ENCODE peak calls at places on chromosomes 13 and 19, in seven cellular contexts. L is astrocyte, A is lower lobe of right lung, B is astrocyte of the cerebellum, D is fibroblast of mammary gland, C is epithelial cell of esophagus, G is HCT116. O is an unnamed sample.

GRCh38 chr13:102443234-102443633 is 41.4 kb upstream of the FGF14 start:
- DNase-seq in L (no peak), A (no peak), B (no peak), D (no peak), C (peak), G (no peak), O (no peak)

GRCh38 chr19:31969110-31969509 is 376.3 kb upstream of the ZNF507 start:
- DNase-seq in L (no peak), A (no peak), B (no peak), D (no peak), C (no peak), G (no peak), O (no peak)

GRCh38 chr19:11339254-11340098 is at the start of gene RAB3D:
- DNase-seq in L (peak), A (peak), B (peak), D (peak), C (peak), G (peak), O (peak)

GRCh38 chr13:42071667-42072419 is 23.4 kb downstream of the DGKH start:
- DNase-seq in L (peak), A (no peak), B (no peak), D (no peak), C (no peak), G (no peak), O (peak)

GRCh38 chr13:45207319-45207718 is 6.5 kb upstream of the KCTD4 start:
- DNase-seq in L (no peak), A (no peak), B (no peak), D (no peak), C (peak), G (no peak), O (peak)

GRCh38 chr13:26946675-26947342 is 186.2 kb upstream of the GPR12 start:
- DNase-seq in L (peak), A (no peak), B (peak), D (peak), C (peak), G (peak), O (peak)

GRCh38 chr19:33157906-33158305 is 26.0 kb downstream of the WDR88 start:
- DNase-seq in L (no peak), A (no peak), B (no peak), D (no peak), C (no peak), G (no peak), O (no peak)

GRCh38 chr19:50341091-50341564 is 12.0 kb upstream of the KCNC3 start:
- DNase-seq in L (no peak), A (peak), B (no peak), D (no peak), C (no peak), G (no peak), O (no peak)

GRCh38 chr13:46140044-46140443 is 35.2 kb upstream of the CPB2 start:
- DNase-seq in L (no peak), A (no peak), B (no peak), D (no peak), C (no peak), G (no peak), O (no peak)

GRCh38 chr13:53200498-53201453 is 172.2 kb downstream of the OLFM4 start:
- DNase-seq in L (no peak), A (peak), B (no peak), D (peak), C (peak), G (no peak), O (peak)

GRCh38 chr19:33405491-33406461 is 32.3 kb downstream of the CEBPG start:
- DNase-seq in L (no peak), A (peak), B (no peak), D (no peak), C (no peak), G (no peak), O (no peak)

GRCh38 chr19:47820410-47820809 is 1.3 kb upstream of the CRX start:
- DNase-seq in L (no peak), A (no peak), B (no peak), D (no peak), C (no peak), G (no peak), O (no peak)

GRCh38 chr13:23692816-23693215 is 122.6 kb downstream of the TNFRSF19 start:
- DNase-seq in L (no peak), A (no peak), B (no peak), D (no peak), C (no peak), G (no peak), O (peak)

GRCh38 chr13:102548811-102549210 is 48.0 kb upstream of the TPP2 start:
- DNase-seq in L (no peak), A (no peak), B (no peak), D (no peak), C (peak), G (no peak), O (no peak)

GRCh38 chr19:2255982-2256685 is at the start of gene JSRP1:
- DNase-seq in L (no peak), A (no peak), B (no peak), D (no peak), C (no peak), G (no peak), O (no peak)

GRCh38 chr19:5090780-5091575 is 122.1 kb downstream of the KDM4B start:
- DNase-seq in L (peak), A (no peak), B (no peak), D (peak), C (no peak), G (no peak), O (peak)

GRCh38 chr13:111361046-111361872 is 40.8 kb downstream of the TEX29 start:
- DNase-seq in L (no peak), A (no peak), B (no peak), D (no peak), C (no peak), G (no peak), O (no peak)

GRCh38 chr13:111626371-111627305 is 306.2 kb downstream of the TEX29 start:
- DNase-seq in L (no peak), A (no peak), B (no peak), D (no peak), C (no peak), G (no peak), O (no peak)

GRCh38 chr19:19053508-19054314 is 10.1 kb upstream of the SLC25A42 start:
- DNase-seq in L (no peak), A (peak), B (no peak), D (peak), C (peak), G (peak), O (peak)

GRCh38 chr13:42814868-42815267 is 33.5 kb downstream of the FAM216B start:
- DNase-seq in L (peak), A (no peak), B (peak), D (peak), C (peak), G (no peak), O (peak)

GRCh38 chr19:17624314-17624991 is 63.7 kb downstream of the UNC13A start:
- DNase-seq in L (no peak), A (peak), B (no peak), D (no peak), C (no peak), G (no peak), O (no peak)

GRCh38 chr19:17627161-17627560 is 61.0 kb downstream of the UNC13A start:
- DNase-seq in L (no peak), A (peak), B (no peak), D (no peak), C (no peak), G (no peak), O (no peak)

GRCh38 chr19:17625043-17625442 is 63.1 kb downstream of the UNC13A start:
- DNase-seq in L (no peak), A (no peak), B (no peak), D (no peak), C (no peak), G (no peak), O (no peak)

GRCh38 chr19:17626456-17626855 is 61.7 kb downstream of the UNC13A start:
- DNase-seq in L (no peak), A (peak), B (no peak), D (no peak), C (no peak), G (no peak), O (no peak)

GRCh38 chr19:17625980-17626379 is 62.2 kb downstream of the UNC13A start:
- DNase-seq in L (no peak), A (no peak), B (no peak), D (no peak), C (no peak), G (no peak), O (no peak)
- TF ChIP-seq CTCF in L (no peak), A (no peak), B (no peak), D (no peak), C (no peak), G (no peak), O (no peak)

DNA sequence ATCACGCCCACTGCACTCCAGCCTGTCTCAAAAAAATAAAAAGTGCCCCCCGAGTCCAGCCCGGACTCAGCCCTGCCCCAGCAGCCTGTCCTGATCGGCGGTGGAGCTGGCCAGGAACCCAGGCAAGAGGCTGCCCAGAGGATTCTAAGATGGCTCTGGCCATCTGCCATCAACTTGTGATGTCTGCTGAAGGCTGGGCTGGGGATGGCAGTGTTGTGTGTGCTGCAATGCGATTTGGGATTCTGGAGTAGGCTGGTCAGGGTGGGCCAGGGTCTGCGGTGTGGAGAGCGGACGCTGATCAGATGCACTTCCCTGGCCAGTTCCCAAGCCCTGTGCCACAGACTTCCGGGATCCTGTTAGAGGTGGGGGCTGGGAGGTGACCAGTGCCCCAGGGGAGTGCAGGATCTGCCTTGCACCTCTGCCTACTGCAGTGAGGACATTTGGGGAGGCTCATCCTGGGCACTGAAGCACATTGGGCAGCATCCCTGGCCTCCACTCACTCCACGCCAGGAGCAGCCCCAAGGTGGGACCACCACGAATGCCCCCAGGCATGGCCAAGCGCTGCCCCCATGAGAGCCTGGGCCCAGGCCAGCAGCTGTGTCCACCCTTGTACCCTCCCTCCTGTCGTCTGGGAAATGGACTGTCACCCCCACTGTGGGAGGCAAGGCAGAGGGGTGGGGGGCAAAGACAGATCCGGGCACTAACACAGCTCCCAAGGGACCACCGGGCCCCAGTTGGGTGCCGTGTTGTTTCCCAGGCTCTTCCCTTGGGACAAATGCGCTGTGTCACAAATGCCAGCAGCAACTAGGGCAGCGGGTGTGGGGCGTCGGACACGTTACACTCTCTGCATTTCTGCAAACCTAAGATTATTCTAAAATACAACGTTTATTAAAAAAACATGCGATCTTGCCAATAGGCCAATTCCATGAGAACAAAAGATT is 3.4 kb upstream of the TBXA2R start:
- DNase-seq in L (no peak), A (no peak), B (no peak), D (no peak), C (no peak), G (no peak), O (peak)
- H3K4me3 ChIP-seq in L (no peak), A (no peak), B (no peak), D (no peak), C (no peak), G (no peak), O (no peak)

DNA sequence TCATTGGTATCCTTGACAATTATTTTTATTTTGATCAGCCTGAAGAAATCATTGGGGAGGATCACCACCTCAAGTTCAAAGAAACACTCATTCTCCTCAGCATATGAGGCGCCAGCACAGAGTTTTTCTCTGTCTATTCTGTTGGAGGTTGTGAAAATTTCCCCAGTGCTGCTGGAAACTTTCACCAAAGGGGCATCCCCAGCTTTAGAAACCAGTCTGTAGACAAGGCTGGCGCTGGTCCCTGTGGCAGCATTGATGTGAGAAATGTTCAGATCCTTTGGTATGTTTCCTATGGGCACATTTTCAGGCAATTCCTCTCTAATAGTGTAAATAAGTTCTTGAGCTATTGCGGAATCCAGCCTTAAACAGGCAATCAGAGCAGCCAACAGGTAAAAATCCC is 2.1 kb downstream of the PCDH9 start:
- DNase-seq in L (no peak), A (no peak), B (no peak), D (no peak), C (no peak), G (no peak), O (peak)
- TF ChIP-seq CTCF in L (no peak), A (no peak), B (no peak), D (no peak), C (no peak), G (no peak), O (no peak)

GRCh38 chr19:17158584-17158983 is 56.6 kb upstream of the USE1 start:
- DNase-seq in L (no peak), A (no peak), B (no peak), D (no peak), C (no peak), G (no peak), O (no peak)

GRCh38 chr19:17160908-17161307 is 54.2 kb upstream of the USE1 start:
- DNase-seq in L (no peak), A (no peak), B (no peak), D (no peak), C (no peak), G (no peak), O (no peak)

GRCh38 chr19:17156947-17157302 is 58.2 kb upstream of the USE1 start:
- DNase-seq in L (no peak), A (peak), B (no peak), D (no peak), C (no peak), G (no peak), O (no peak)

GRCh38 chr19:17162580-17162979 is 52.6 kb upstream of the USE1 start:
- DNase-seq in L (no peak), A (no peak), B (no peak), D (no peak), C (no peak), G (no peak), O (no peak)

GRCh38 chr19:17159466-17160393 is 55.4 kb upstream of the USE1 start:
- DNase-seq in L (peak), A (no peak), B (no peak), D (peak), C (peak), G (no peak), O (peak)
- H3K4me3 ChIP-seq in L (no peak), A (no peak), B (no peak), D (no peak), C (no peak), G (no peak), O (no peak)